ENCODE peak calls at places on chromosome 7, in eight cellular contexts. G is ovary, M is psoas muscle, L is fibroblast of lung, U is NB4, W is dorsolateral prefrontal cortex, H is fibroblast of mammary gland, Y is upper lobe of right lung. E is an unnamed sample.
A peak's percentile ranks its signal among the peaks of the same experiment; 100 is the strongest.

GRCh38 chr7:32502656-32503189 is 7.4 kb downstream of the AVL9 start:
- DNase-seq in G (no peak), M (no peak), L (peak; percentile 6), U (no peak), W (no peak), H (no peak), Y (no peak), E (no peak)

GRCh38 chr7:82566752-82567151 is 123.2 kb upstream of the CACNA2D1 start:
- DNase-seq in G (no peak), M (peak; percentile 50), L (no peak), U (no peak), W (no peak), H (no peak), Y (peak; percentile 64), E (no peak)

GRCh38 chr7:35909870-35910357 is 109.1 kb downstream of the SEPTIN7 start:
- DNase-seq in G (no peak), M (no peak), L (peak; percentile 22), U (peak; percentile 54), W (no peak), H (peak; percentile 12), Y (no peak), E (no peak)

GRCh38 chr7:75992083-75992755 is 2.2 kb downstream of the TMEM120A start:
- DNase-seq in G (peak; percentile 57), M (peak; percentile 79), L (no peak), U (no peak), W (no peak), H (no peak), Y (no peak), E (no peak)

GRCh38 chr7:28984631-28985030 is 26.5 kb upstream of the TRIL start:
- DNase-seq in G (no peak), M (peak; percentile 61), L (peak; percentile 92), U (peak; percentile 72), W (no peak), H (peak; percentile 90), Y (no peak), E (peak; percentile 90)

GRCh38 chr7:95658676-95659075 is 62.4 kb upstream of the PDK4 start:
- DNase-seq in G (no peak), M (no peak), L (no peak), U (no peak), W (no peak), H (no peak), Y (no peak), E (no peak)

GRCh38 chr7:5636446-5636835 is 145.0 kb downstream of the RNF216 start:
- DNase-seq in G (no peak), M (no peak), L (peak; percentile 23), U (no peak), W (peak; percentile 68), H (peak; percentile 22), Y (no peak), E (peak; percentile 16)

GRCh38 chr7:111043533-111043932 is 47.4 kb upstream of the LRRN3 start:
- DNase-seq in G (no peak), M (no peak), L (no peak), U (no peak), W (no peak), H (no peak), Y (no peak), E (no peak)

GRCh38 chr7:6642861-6643640 is 5.9 kb downstream of the ZNF316 start:
- DNase-seq in G (no peak), M (no peak), L (no peak), U (no peak), W (no peak), H (no peak), Y (no peak), E (no peak)

GRCh38 chr7:142450206-142450605 is 192.3 kb upstream of the PRSS58 start:
- DNase-seq in G (no peak), M (no peak), L (no peak), U (no peak), W (no peak), H (no peak), Y (no peak), E (no peak)

GRCh38 chr7:32116436-32116835 is 46.2 kb upstream of the PDE1C start:
- DNase-seq in G (no peak), M (no peak), L (no peak), U (no peak), W (no peak), H (no peak), Y (no peak), E (no peak)

GRCh38 chr7:70533614-70534013 is 598.3 kb upstream of the GALNT17 start:
- DNase-seq in G (no peak), M (no peak), L (no peak), U (no peak), W (no peak), H (no peak), Y (no peak), E (no peak)

GRCh38 chr7:80785961-80786360 is 132.9 kb downstream of the SEMA3C start:
- DNase-seq in G (no peak), M (no peak), L (peak; percentile 49), U (no peak), W (no peak), H (peak; percentile 71), Y (no peak), E (peak; percentile 65)

GRCh38 chr7:100632951-100633717 is 8.2 kb downstream of the TFR2 start:
- DNase-seq in G (peak; percentile 57), M (peak; percentile 60), L (peak; percentile 25), U (peak; percentile 66), W (no peak), H (peak; percentile 24), Y (peak; percentile 80), E (no peak)

GRCh38 chr7:130734525-130735272 is 692 bp upstream of the KLF14 start:
- DNase-seq in G (no peak), M (no peak), L (no peak), U (peak; percentile 48), W (no peak), H (peak; percentile 13), Y (no peak), E (peak; percentile 16)

GRCh38 chr7:76086070-76086469 is 38.2 kb downstream of the MDH2 start:
- DNase-seq in G (no peak), M (no peak), L (peak; percentile 44), U (no peak), W (no peak), H (peak; percentile 72), Y (no peak), E (peak; percentile 28)

GRCh38 chr7:143936087-143937009 is 1.3 kb downstream of the OR2F2 start:
- DNase-seq in G (no peak), M (no peak), L (peak; percentile 54), U (no peak), W (no peak), H (peak; percentile 78), Y (no peak), E (peak; percentile 91)

GRCh38 chr7:141785711-141786552 is 4.1 kb upstream of the TAS2R5 start:
- DNase-seq in G (no peak), M (no peak), L (peak; percentile 41), U (peak; percentile 79), W (no peak), H (peak; percentile 64), Y (no peak), E (peak; percentile 62)

GRCh38 chr7:68006619-68007018 is 1010.0 kb downstream of the TYW1 start:
- DNase-seq in G (no peak), M (no peak), L (no peak), U (no peak), W (no peak), H (no peak), Y (no peak), E (no peak)

GRCh38 chr7:134473861-134474291 is 15.0 kb upstream of the AKR1B1 start:
- DNase-seq in G (no peak), M (no peak), L (peak; percentile 19), U (no peak), W (no peak), H (peak; percentile 84), Y (no peak), E (peak; percentile 45)

GRCh38 chr7:102933763-102934162 is 21.0 kb downstream of the LRRC17 start:
- DNase-seq in G (peak; percentile 92), M (no peak), L (peak; percentile 97), U (no peak), W (no peak), H (peak; percentile 99), Y (peak; percentile 63), E (peak; percentile 100)

GRCh38 chr7:16261100-16261499 is 160.2 kb downstream of the CRPPA start:
- DNase-seq in G (no peak), M (no peak), L (no peak), U (no peak), W (no peak), H (no peak), Y (no peak), E (no peak)

GRCh38 chr7:16264036-16264435 is 157.3 kb downstream of the CRPPA start:
- DNase-seq in G (no peak), M (no peak), L (no peak), U (no peak), W (no peak), H (no peak), Y (no peak), E (no peak)

GRCh38 chr7:16264436-16265183 is 156.7 kb downstream of the CRPPA start:
- DNase-seq in G (no peak), M (no peak), L (no peak), U (no peak), W (no peak), H (no peak), Y (no peak), E (no peak)

GRCh38 chr7:16260236-16260728 is 161.1 kb downstream of the CRPPA start:
- DNase-seq in G (no peak), M (no peak), L (peak; percentile 4), U (no peak), W (no peak), H (no peak), Y (no peak), E (peak; percentile 4)

GRCh38 chr7:16261654-16262053 is 159.7 kb downstream of the CRPPA start:
- DNase-seq in G (no peak), M (no peak), L (no peak), U (no peak), W (no peak), H (no peak), Y (no peak), E (no peak)
- H3K4me3 ChIP-seq in G (no peak overlapping the region), M (no peak overlapping the region), L (no peak overlapping the region), U (no peak overlapping the region), W (no peak overlapping the region), H (no peak overlapping the region), Y (no peak overlapping the region), E (no peak overlapping the region)

DNA sequence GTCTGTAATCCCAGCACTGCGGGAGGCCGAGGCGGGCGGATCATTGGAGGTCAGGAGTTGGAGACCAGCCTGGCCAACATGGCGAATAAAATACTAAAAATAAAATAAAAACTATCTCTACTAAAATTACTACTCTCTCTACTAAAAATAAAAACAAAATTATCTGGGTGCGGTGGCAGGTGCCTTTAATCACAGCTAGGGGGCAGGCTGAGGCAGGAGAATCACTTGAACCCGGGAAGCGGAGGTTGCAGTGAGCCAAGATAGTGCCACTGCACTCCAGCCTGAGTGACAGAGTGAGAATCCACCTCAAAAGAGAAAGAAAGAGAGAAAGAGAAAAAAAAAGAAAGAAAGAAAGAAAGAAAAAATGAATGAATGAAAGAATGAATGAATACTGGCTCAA is 351.4 kb downstream of the ELMO1 start:
- DNase-seq in G (no peak), M (no peak), L (no peak), U (no peak), W (no peak), H (no peak), Y (no peak), E (no peak)
- TF ChIP-seq CTCF in G (no peak), M (no peak), L (no peak), U (peak; percentile 38), W (no peak), H (no peak), Y (no peak), E (no peak)

GRCh38 chr7:88217675-88218427 is 2.0 kb downstream of the SRI start:
- DNase-seq in G (no peak), M (no peak), L (peak; percentile 19), U (peak; percentile 45), W (no peak), H (no peak), Y (no peak), E (no peak)
- H3K4me3 ChIP-seq in G (peak overlapping the region; percentile 83), M (peak overlapping the region; percentile 99), L (peak overlapping the region; percentile 99), U (peak overlapping the region; percentile 74), W (peak overlapping the region; percentile 95), H (peak overlapping the region; percentile 91), Y (peak overlapping the region; percentile 99), E (peak overlapping the region; percentile 92)

GRCh38 chr7:91632234-91632947 is 248.1 kb downstream of the MTERF1 start:
- DNase-seq in G (no peak), M (no peak), L (no peak), U (no peak), W (no peak), H (no peak), Y (no peak), E (no peak)
- TF ChIP-seq CTCF in G (no peak), M (no peak), L (no peak), U (no peak), W (no peak), H (no peak), Y (no peak), E (no peak)

E was measured in fibroblast of the aortic adventitia.